ENCODE peak calls at places on chromosome 4, in four cellular contexts. S, A, N and C are unnamed samples.

GRCh38 chr4:145680902-145681301 is 956 bp downstream of the C4orf51 start:
- DNase-seq in S (no peak), A (no peak), N (no peak), C (no peak)

GRCh38 chr4:17619416-17620105 is 5.1 kb downstream of the MED28 start:
- DNase-seq in S (no peak), A (no peak), N (no peak), C (no peak)

GRCh38 chr4:182643801-182644311 is 273.3 kb downstream of the DCTD start:
- DNase-seq in S (no peak), A (no peak), N (no peak), C (peak)

GRCh38 chr4:48944252-48944651 is 37.7 kb upstream of the OCIAD2 start:
- DNase-seq in S (peak), A (no peak), N (no peak), C (no peak)

GRCh38 chr4:102620697-102621497 is 119.7 kb downstream of the NFKB1 start:
- DNase-seq in S (peak), A (peak), N (no peak), C (no peak)

GRCh38 chr4:84582988-84583870 is at the start of gene CDS1:
- DNase-seq in S (no peak), A (peak), N (peak), C (no peak)

GRCh38 chr4:19888587-19888986 is 363.1 kb upstream of the SLIT2 start:
- DNase-seq in S (no peak), A (no peak), N (no peak), C (no peak)

GRCh38 chr4:120524237-120524636 is 398.3 kb downstream of the PRDM5 start:
- DNase-seq in S (no peak), A (no peak), N (no peak), C (no peak)

GRCh38 chr4:147834480-147834879 is 102.6 kb downstream of the ARHGAP10 start:
- DNase-seq in S (no peak), A (no peak), N (no peak), C (no peak)

GRCh38 chr4:40185830-40186664 is 10.8 kb upstream of the RHOH start:
- DNase-seq in S (no peak), A (no peak), N (no peak), C (no peak)

GRCh38 chr4:53575552-53575951 is 15.7 kb downstream of the LNX1 start:
- DNase-seq in S (no peak), A (no peak), N (no peak), C (no peak)

GRCh38 chr4:138055890-138056289 is 186.3 kb downstream of the SLC7A11 start:
- DNase-seq in S (no peak), A (no peak), N (no peak), C (no peak)

GRCh38 chr4:24924309-24924781 is 11.5 kb upstream of the CCDC149 start:
- DNase-seq in S (no peak), A (no peak), N (no peak), C (no peak)

GRCh38 chr4:13750594-13750993 is 123.1 kb upstream of the BOD1L1 start:
- DNase-seq in S (no peak), A (peak), N (no peak), C (no peak)

GRCh38 chr4:169059294-169060201 is 49.5 kb upstream of the CBR4 start:
- DNase-seq in S (no peak), A (no peak), N (no peak), C (no peak)

GRCh38 chr4:169060396-169061081 is 50.5 kb upstream of the CBR4 start:
- DNase-seq in S (no peak), A (no peak), N (no peak), C (no peak)

GRCh38 chr4:169063441-169063840 is 53.4 kb upstream of the CBR4 start:
- DNase-seq in S (no peak), A (no peak), N (no peak), C (no peak)

GRCh38 chr4:169064281-169064680 is 54.2 kb upstream of the CBR4 start:
- DNase-seq in S (no peak), A (no peak), N (no peak), C (no peak)

GRCh38 chr4:169062861-169063197 is 52.8 kb upstream of the CBR4 start:
- DNase-seq in S (no peak), A (no peak), N (no peak), C (no peak)
- H3K27ac ChIP-seq in S (peak), A (no peak), N (peak), C (peak)

DNA sequence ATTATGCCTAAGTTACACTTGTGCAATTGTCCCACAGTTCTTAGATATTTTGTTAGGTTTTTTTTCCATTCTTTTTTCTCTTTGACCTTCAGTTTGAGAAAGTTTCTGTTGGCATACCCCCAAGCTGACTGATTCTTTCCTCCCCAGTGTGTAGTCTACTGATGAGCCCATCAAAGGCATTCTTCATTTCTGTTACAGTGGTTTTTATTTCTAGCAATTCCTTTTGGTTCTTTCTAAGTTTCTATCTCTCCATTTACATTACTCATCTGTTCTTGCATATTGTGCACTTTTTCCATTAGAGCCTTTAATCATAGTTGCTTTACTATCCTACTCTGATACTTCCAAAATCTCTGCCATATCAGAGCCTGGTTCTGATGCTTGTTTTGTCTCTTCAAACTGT is 31.9 kb downstream of the CASP6 start:
- DNase-seq in S (no peak), A (no peak), N (no peak), C (no peak)
- H3K4me3 ChIP-seq in S (no peak), A (no peak), N (no peak), C (no peak)

GRCh38 chr4:105599475-105599874 is 47.1 kb downstream of the ARHGEF38 start:
- DNase-seq in S (no peak), A (no peak), N (no peak), C (no peak)

GRCh38 chr4:105598787-105599186 is 46.4 kb downstream of the ARHGEF38 start:
- DNase-seq in S (peak), A (no peak), N (no peak), C (no peak)

GRCh38 chr4:105600256-105600655 is 47.8 kb downstream of the ARHGEF38 start:
- DNase-seq in S (no peak), A (no peak), N (no peak), C (no peak)

GRCh38 chr4:105596676-105597075 is 44.3 kb downstream of the ARHGEF38 start:
- DNase-seq in S (no peak), A (no peak), N (no peak), C (no peak)

GRCh38 chr4:105598044-105598443 is 45.6 kb downstream of the ARHGEF38 start:
- DNase-seq in S (no peak), A (no peak), N (no peak), C (no peak)
- H3K27ac ChIP-seq in S (peak), A (no peak), N (no peak), C (no peak)

GRCh38 chr4:7651461-7651921 is 216.8 kb upstream of the PSAPL1 start:
- DNase-seq in S (no peak), A (no peak), N (no peak), C (no peak)

GRCh38 chr4:7649411-7649740 is 214.6 kb upstream of the PSAPL1 start:
- DNase-seq in S (no peak), A (no peak), N (no peak), C (no peak)

GRCh38 chr4:7648813-7649395 is 214.2 kb upstream of the PSAPL1 start:
- DNase-seq in S (no peak), A (no peak), N (no peak), C (no peak)

GRCh38 chr4:7650606-7651400 is 216.1 kb upstream of the PSAPL1 start:
- DNase-seq in S (no peak), A (no peak), N (no peak), C (no peak)

GRCh38 chr4:7649741-7650531 is 215.2 kb upstream of the PSAPL1 start:
- DNase-seq in S (no peak), A (peak), N (no peak), C (no peak)
- H3K4me3 ChIP-seq in S (no peak), A (no peak), N (no peak), C (no peak)

GRCh38 chr4:173805884-173806283 is 275.9 kb upstream of the HAND2 start:
- DNase-seq in S (no peak), A (no peak), N (no peak), C (no peak)
- H3K27ac ChIP-seq in S (no peak), A (no peak), N (no peak), C (no peak)

DNA sequence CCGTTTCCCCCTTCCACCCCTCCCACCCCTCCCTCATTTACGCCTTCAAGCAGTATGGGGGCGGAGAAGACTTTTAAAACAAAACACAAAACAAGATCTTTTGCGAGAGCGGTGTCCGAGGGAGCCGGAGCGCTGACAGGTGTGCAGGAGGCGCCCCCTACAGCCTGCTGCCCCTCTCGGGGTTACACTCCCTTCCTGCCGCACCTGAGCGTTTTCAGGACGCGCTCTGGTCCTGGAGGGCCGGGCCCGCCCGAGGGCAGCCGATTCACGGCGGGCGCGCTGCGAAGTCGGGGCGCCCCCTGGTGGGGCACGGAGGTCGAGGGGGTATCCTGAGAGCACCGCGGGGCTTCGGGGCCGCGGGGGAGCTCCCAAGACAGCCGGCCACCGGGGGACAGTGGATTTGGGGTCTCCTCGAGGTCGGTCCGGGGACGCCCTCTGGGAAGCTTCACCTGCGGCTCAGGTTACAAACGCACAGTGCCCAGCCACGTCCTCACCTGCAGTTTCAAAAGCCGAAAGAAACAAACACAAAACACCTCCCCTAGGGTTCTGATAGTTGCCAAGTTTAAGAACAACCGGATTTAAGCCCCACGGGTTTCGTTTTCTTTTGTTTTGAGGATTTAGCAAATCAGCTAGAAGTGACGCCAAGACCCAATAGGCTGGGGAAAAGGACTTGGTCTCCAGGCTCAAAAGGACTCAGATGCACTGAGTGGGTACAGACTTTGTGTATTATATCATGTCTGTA is 8.0 kb upstream of the NEUROG2 start:
- DNase-seq in S (peak), A (peak), N (peak), C (no peak)
- H3K4me3 ChIP-seq in S (peak), A (peak), N (peak), C (peak)

DNA sequence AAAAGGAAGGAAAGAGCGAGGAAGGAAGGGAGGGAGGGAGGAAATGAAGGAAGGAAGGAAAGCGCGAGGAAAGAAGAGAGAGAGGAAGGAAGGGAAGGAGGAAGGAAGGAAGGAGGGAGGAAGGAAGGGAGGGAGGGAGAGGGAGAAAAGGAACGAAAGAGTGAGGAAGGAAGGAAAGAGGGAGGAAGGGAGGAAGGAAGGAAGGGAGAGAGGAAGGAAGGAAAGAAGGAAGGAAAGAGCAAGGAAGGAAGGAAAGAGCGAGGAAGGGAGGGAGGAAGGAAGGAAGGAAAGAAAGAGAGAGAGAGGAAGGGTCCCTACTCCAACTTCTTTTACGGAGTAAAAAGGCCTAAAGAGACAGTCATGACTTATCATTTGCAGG is 17.5 kb downstream of the TRIM2 start:
- DNase-seq in S (no peak), A (no peak), N (no peak), C (no peak)
- H3K27ac ChIP-seq in S (no peak), A (peak), N (peak), C (peak)

GRCh38 chr4:107823870-107824366 is 814 bp upstream of the SGMS2 start:
- DNase-seq in S (no peak), A (no peak), N (no peak), C (no peak)
- H3K4me3 ChIP-seq in S (peak), A (peak), N (peak), C (peak)

GRCh38 chr4:25926473-25926872 is 12.5 kb downstream of the SMIM20 start:
- DNase-seq in S (no peak), A (no peak), N (no peak), C (no peak)
- H3K27ac ChIP-seq in S (no peak), A (no peak), N (no peak), C (no peak)